ENCODE peak calls at places on chromosomes 1 and 21, in five cellular contexts. D is HepG2, H is GM12878, P is HCT116, Z is SK-N-SH. M is an unnamed sample.

GRCh38 chr1:8025061-8025670 is 943 bp downstream of the ERRFI1 start:
- DNase-seq in D (no peak), H (no peak), P (no peak), Z (no peak), M (no peak)

GRCh38 chr1:57623039-57623790 is 199.4 kb upstream of the DAB1 start:
- DNase-seq in D (peak; percentile 3), H (no peak), P (no peak), Z (no peak), M (peak; percentile 51)

GRCh38 chr21:31780944-31781343 is 49.0 kb upstream of the SCAF4 start:
- DNase-seq in D (peak; percentile 20), H (no peak), P (peak; percentile 47), Z (no peak), M (no peak)

GRCh38 chr1:52139817-52140540 is 1.9 kb upstream of the ZFYVE9 start:
- DNase-seq in D (no peak), H (peak; percentile 55), P (no peak), Z (no peak), M (no peak)

GRCh38 chr1:5744911-5745431 is 247.3 kb downstream of the NPHP4 start:
- DNase-seq in D (no peak), H (no peak), P (no peak), Z (peak; percentile 81), M (no peak)

GRCh38 chr1:220843481-220844011 is 35.7 kb upstream of the HLX start:
- DNase-seq in D (no peak), H (no peak), P (no peak), Z (no peak), M (no peak)

GRCh38 chr1:59718064-59718988 is 96.4 kb upstream of the HOOK1 start:
- DNase-seq in D (peak; percentile 28), H (no peak), P (peak; percentile 42), Z (no peak), M (no peak)

GRCh38 chr1:38037481-38037939 is 9.1 kb downstream of the POU3F1 start:
- DNase-seq in D (no peak), H (no peak), P (no peak), Z (peak; percentile 61), M (no peak)

GRCh38 chr21:36135391-36136094 is 664 bp downstream of the CBR3 start:
- DNase-seq in D (no peak), H (no peak), P (no peak), Z (peak; percentile 81), M (no peak)

GRCh38 chr21:26469789-26470188 is 103.3 kb downstream of the CYYR1 start:
- DNase-seq in D (no peak), H (no peak), P (no peak), Z (no peak), M (no peak)

GRCh38 chr1:162070825-162071224 is 1.3 kb downstream of the NOS1AP start:
- DNase-seq in D (no peak), H (no peak), P (no peak), Z (no peak), M (no peak)

GRCh38 chr1:5514519-5515183 is 477.6 kb downstream of the NPHP4 start:
- DNase-seq in D (peak; percentile 21), H (no peak), P (peak; percentile 16), Z (peak; percentile 89), M (peak; percentile 94)

GRCh38 chr1:1975535-1975934 is 28.1 kb downstream of the CFAP74 start:
- DNase-seq in D (no peak), H (no peak), P (no peak), Z (no peak), M (no peak)

GRCh38 chr1:1973716-1974642 is 29.6 kb downstream of the CFAP74 start:
- DNase-seq in D (no peak), H (no peak), P (no peak), Z (no peak), M (no peak)

GRCh38 chr1:1978108-1978507 is 25.5 kb downstream of the CFAP74 start:
- DNase-seq in D (no peak), H (no peak), P (no peak), Z (no peak), M (no peak)

GRCh38 chr1:1974834-1975233 is 28.8 kb downstream of the CFAP74 start:
- DNase-seq in D (no peak), H (no peak), P (no peak), Z (no peak), M (no peak)

DNA sequence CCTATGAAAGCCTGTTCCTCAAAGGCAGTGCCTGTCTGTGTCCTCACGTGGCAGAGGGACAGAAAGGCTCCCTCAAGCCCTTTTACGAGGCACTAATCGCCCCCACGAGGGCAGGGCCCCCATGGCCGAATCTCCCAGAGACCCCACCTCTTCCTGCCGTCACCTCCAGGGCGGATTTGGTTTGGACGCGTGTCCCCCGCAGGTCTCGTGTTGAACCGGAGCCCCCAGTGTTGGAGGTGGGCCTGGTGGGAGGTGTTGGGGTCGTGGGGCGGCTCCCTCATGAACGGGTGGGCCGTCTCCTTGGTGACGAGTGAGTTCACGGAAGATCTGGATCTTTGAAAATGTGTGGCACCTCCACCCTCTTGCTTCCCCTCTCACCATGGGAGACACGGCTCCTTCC is 27.6 kb downstream of the CFAP74 start:
- DNase-seq in D (no peak), H (no peak), P (no peak), Z (no peak), M (no peak)
- TF ChIP-seq SIN3A in D (no peak), H (no peak), P (no peak), Z (no peak), M (no peak)

GRCh38 chr1:66951513-66951912 is 26.7 kb downstream of the MIER1 start:
- DNase-seq in D (no peak), H (no peak), P (no peak), Z (no peak), M (no peak)
- TF ChIP-seq SIN3A in D (no peak), H (no peak), P (no peak), Z (no peak), M (no peak)

DNA sequence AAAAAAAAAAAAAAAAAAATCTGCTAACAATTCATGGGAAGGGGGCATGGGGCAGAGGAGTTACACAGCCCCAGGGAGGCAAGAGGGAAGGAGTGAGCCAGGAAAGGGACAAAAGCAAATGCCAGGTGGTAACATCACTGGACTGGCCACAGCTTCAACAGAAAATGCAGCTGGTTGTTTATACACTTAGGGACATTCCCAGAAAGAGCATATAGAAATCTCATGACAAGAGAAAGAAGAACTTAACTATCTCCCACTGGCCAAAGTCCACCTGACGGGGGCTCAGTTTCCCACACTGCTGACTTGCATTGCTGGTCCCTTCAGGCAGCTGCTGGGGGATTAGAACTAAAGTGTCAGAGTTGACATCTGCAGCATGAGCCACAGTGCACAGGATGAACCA is 14.8 kb downstream of the IL12RB2 start:
- DNase-seq in D (no peak), H (no peak), P (no peak), Z (no peak), M (no peak)
- TF ChIP-seq SIN3A in D (no peak), H (no peak), P (no peak), Z (no peak), M (no peak)

GRCh38 chr1:16904560-16905111 is 8.9 kb downstream of the RNU1-2 start:
- DNase-seq in D (peak; percentile 93), H (peak; percentile 85), P (peak; percentile 97), Z (peak; percentile 94), M (peak; percentile 94)

GRCh38 chr1:16903458-16903796 is 7.6 kb downstream of the RNU1-2 start:
- DNase-seq in D (no peak), H (no peak), P (no peak), Z (no peak), M (no peak)

GRCh38 chr1:16905856-16906702 is 10.3 kb downstream of the RNU1-2 start:
- DNase-seq in D (no peak), H (no peak), P (no peak), Z (no peak), M (no peak)

GRCh38 chr1:16906873-16907272 is 11.1 kb downstream of the RNU1-2 start:
- DNase-seq in D (no peak), H (no peak), P (no peak), Z (no peak), M (no peak)

GRCh38 chr1:16905112-16905855 is 9.5 kb downstream of the RNU1-2 start:
- DNase-seq in D (peak; percentile 77), H (peak; percentile 74), P (peak; percentile 92), Z (no peak), M (no peak)
- TF ChIP-seq SIN3A in D (peak; percentile 48), H (no peak), P (no peak), Z (peak; percentile 100), M (no peak)

GRCh38 chr1:150558761-150559626 is 9.8 kb downstream of the ADAMTSL4 start:
- DNase-seq in D (no peak), H (no peak), P (no peak), Z (no peak), M (no peak)

GRCh38 chr1:150559627-150560010 is 10.4 kb downstream of the ADAMTSL4 start:
- DNase-seq in D (no peak), H (no peak), P (no peak), Z (no peak), M (no peak)

GRCh38 chr1:150557813-150558212 is 8.6 kb downstream of the ADAMTSL4 start:
- DNase-seq in D (no peak), H (no peak), P (no peak), Z (no peak), M (no peak)

GRCh38 chr1:150557065-150557600 is 7.9 kb downstream of the ADAMTSL4 start:
- DNase-seq in D (no peak), H (no peak), P (no peak), Z (no peak), M (no peak)

DNA sequence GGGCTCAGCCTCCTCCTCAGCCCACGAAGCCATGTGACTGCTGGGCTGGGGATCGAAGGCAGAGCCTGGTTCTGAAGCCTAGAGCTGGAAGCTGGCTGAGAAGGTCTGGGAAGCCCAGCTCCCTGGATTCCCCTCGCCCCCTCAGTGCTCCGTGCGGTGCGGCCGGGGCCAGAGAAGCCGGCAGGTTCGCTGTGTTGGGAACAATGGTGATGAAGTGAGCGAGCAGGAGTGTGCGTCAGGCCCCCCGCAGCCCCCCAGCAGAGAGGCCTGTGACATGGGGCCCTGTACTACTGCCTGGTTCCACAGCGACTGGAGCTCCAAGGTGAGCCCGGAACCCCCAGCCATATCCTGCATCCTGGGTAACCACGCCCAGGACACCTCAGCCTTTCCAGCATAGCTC is 9.1 kb downstream of the ADAMTSL4 start:
- DNase-seq in D (no peak), H (no peak), P (no peak), Z (no peak), M (no peak)
- TF ChIP-seq SIN3A in D (no peak), H (no peak), P (no peak), Z (no peak), M (no peak)

GRCh38 chr1:230306158-230306557 is 120.0 kb downstream of the PGBD5 start:
- DNase-seq in D (no peak), H (no peak), P (no peak), Z (no peak), M (no peak)
- TF ChIP-seq SIN3A in D (no peak), H (no peak), P (no peak), Z (no peak), M (no peak)

M was measured in H1.